ENCODE peak calls at places on chromosomes 12 and 14, in four cellular contexts. One of them, this sample, is unnamed.

GRCh38 chr12:48818831-48819590 is 715 bp downstream of the CACNB3 start:
- DNase-seq in prostate gland: no peak
- DNase-seq in Panc1: no peak
- DNase-seq in cardiac muscle cell: peak; percentile 49
- DNase-seq in this sample: peak; percentile 23

GRCh38 chr12:33012226-33012625 is 115.6 kb upstream of the PKP2 start:
- DNase-seq in prostate gland: no peak
- DNase-seq in Panc1: no peak
- DNase-seq in cardiac muscle cell: no peak
- DNase-seq in this sample: no peak

GRCh38 chr14:88995437-88996198 is 171.2 kb downstream of the TTC8 start:
- DNase-seq in prostate gland: no peak
- DNase-seq in Panc1: no peak
- DNase-seq in cardiac muscle cell: no peak
- DNase-seq in this sample: peak; percentile 89

GRCh38 chr12:124694846-124695497 is 127.6 kb upstream of the NCOR2 start:
- DNase-seq in prostate gland: peak; percentile 62
- DNase-seq in Panc1: no peak
- DNase-seq in cardiac muscle cell: no peak
- DNase-seq in this sample: peak; percentile 75

GRCh38 chr12:115712676-115713075 is 564.8 kb downstream of the MED13L start:
- DNase-seq in prostate gland: no peak
- DNase-seq in Panc1: no peak
- DNase-seq in cardiac muscle cell: no peak
- DNase-seq in this sample: no peak

GRCh38 chr12:45613306-45613705 is 116.2 kb upstream of the ARID2 start:
- DNase-seq in prostate gland: no peak
- DNase-seq in Panc1: no peak
- DNase-seq in cardiac muscle cell: no peak
- DNase-seq in this sample: peak; percentile 51

GRCh38 chr14:68297871-68298468 is 478.4 kb downstream of the RAD51B start:
- DNase-seq in prostate gland: no peak
- DNase-seq in Panc1: no peak
- DNase-seq in cardiac muscle cell: no peak
- DNase-seq in this sample: peak; percentile 74

GRCh38 chr14:24051789-24052655 is at the start of gene CARMIL3:
- DNase-seq in prostate gland: peak; percentile 57
- DNase-seq in Panc1: no peak
- DNase-seq in cardiac muscle cell: peak; percentile 84
- DNase-seq in this sample: peak; percentile 28

GRCh38 chr12:256958-257357 is 5.7 kb downstream of the SLC6A13 start:
- DNase-seq in prostate gland: no peak
- DNase-seq in Panc1: no peak
- DNase-seq in cardiac muscle cell: no peak
- DNase-seq in this sample: no peak

GRCh38 chr14:102819790-102820330 is 42.6 kb downstream of the TRAF3 start:
- DNase-seq in prostate gland: no peak
- DNase-seq in Panc1: no peak
- DNase-seq in cardiac muscle cell: no peak
- DNase-seq in this sample: no peak

GRCh38 chr12:45543887-45544286 is 185.6 kb upstream of the ARID2 start:
- DNase-seq in prostate gland: peak; percentile 35
- DNase-seq in Panc1: peak; percentile 73
- DNase-seq in cardiac muscle cell: peak; percentile 79
- DNase-seq in this sample: peak; percentile 86

GRCh38 chr12:124698211-124698997 is 131.0 kb upstream of the NCOR2 start:
- DNase-seq in prostate gland: no peak
- DNase-seq in Panc1: no peak
- DNase-seq in cardiac muscle cell: no peak
- DNase-seq in this sample: peak; percentile 39

GRCh38 chr12:48917857-48918537 is 7.3 kb downstream of the FKBP11 start:
- DNase-seq in prostate gland: no peak
- DNase-seq in Panc1: no peak
- DNase-seq in cardiac muscle cell: no peak
- DNase-seq in this sample: peak; percentile 24

GRCh38 chr14:101037021-101037817 is 133.7 kb upstream of the RTL1 start:
- DNase-seq in prostate gland: no peak
- DNase-seq in Panc1: no peak
- DNase-seq in cardiac muscle cell: no peak
- DNase-seq in this sample: no peak

GRCh38 chr12:108315486-108316105 is 23.5 kb downstream of the CMKLR1 start:
- DNase-seq in prostate gland: no peak
- DNase-seq in Panc1: no peak
- DNase-seq in cardiac muscle cell: no peak
- DNase-seq in this sample: no peak

GRCh38 chr12:68904351-68904982 is 28.5 kb downstream of the CPM start:
- DNase-seq in prostate gland: no peak
- DNase-seq in Panc1: no peak
- DNase-seq in cardiac muscle cell: no peak
- DNase-seq in this sample: no peak

GRCh38 chr12:95182868-95183415 is 34.3 kb downstream of the FGD6 start:
- DNase-seq in prostate gland: no peak
- DNase-seq in Panc1: no peak
- DNase-seq in cardiac muscle cell: no peak
- DNase-seq in this sample: peak; percentile 43

GRCh38 chr12:18643673-18644072 is 94.1 kb downstream of the PLCZ1 start:
- DNase-seq in prostate gland: no peak
- DNase-seq in Panc1: no peak
- DNase-seq in cardiac muscle cell: no peak
- DNase-seq in this sample: peak; percentile 74

GRCh38 chr12:114241973-114242434 is 163.9 kb downstream of the TBX5 start:
- DNase-seq in prostate gland: no peak
- DNase-seq in Panc1: no peak
- DNase-seq in cardiac muscle cell: no peak
- DNase-seq in this sample: no peak

GRCh38 chr14:105388110-105388951 is 10.0 kb upstream of the TEX22 start:
- DNase-seq in prostate gland: no peak
- DNase-seq in Panc1: no peak
- DNase-seq in cardiac muscle cell: no peak
- DNase-seq in this sample: no peak

GRCh38 chr14:70032447-70032846 is 153.2 kb downstream of the SMOC1 start:
- DNase-seq in prostate gland: no peak
- DNase-seq in Panc1: no peak
- DNase-seq in cardiac muscle cell: no peak
- DNase-seq in this sample: no peak

GRCh38 chr12:10067259-10067658 is 31.5 kb downstream of the CLEC1A start:
- DNase-seq in prostate gland: no peak
- DNase-seq in Panc1: no peak
- DNase-seq in cardiac muscle cell: no peak
- DNase-seq in this sample: no peak

GRCh38 chr12:47903927-47904646 is 707 bp downstream of the VDR start:
- DNase-seq in prostate gland: peak; percentile 13
- DNase-seq in Panc1: no peak
- DNase-seq in cardiac muscle cell: no peak
- DNase-seq in this sample: peak; percentile 83

GRCh38 chr12:91180577-91180976 is 2.0 kb downstream of the DCN start:
- DNase-seq in prostate gland: no peak
- DNase-seq in Panc1: no peak
- DNase-seq in cardiac muscle cell: no peak
- DNase-seq in this sample: peak; percentile 89

GRCh38 chr12:5505751-5506150 is 73.8 kb downstream of the NTF3 start:
- DNase-seq in prostate gland: no peak
- DNase-seq in Panc1: no peak
- DNase-seq in cardiac muscle cell: no peak
- DNase-seq in this sample: no peak

GRCh38 chr12:51521554-51522276 is 69.3 kb upstream of the SCN8A start:
- DNase-seq in prostate gland: no peak
- DNase-seq in Panc1: no peak
- DNase-seq in cardiac muscle cell: no peak
- DNase-seq in this sample: peak; percentile 5
- TF ChIP-seq CTCF in prostate gland: no peak
- TF ChIP-seq CTCF in Panc1: peak; percentile 43
- TF ChIP-seq CTCF in cardiac muscle cell: no peak
- TF ChIP-seq CTCF in this sample: peak; percentile 18

DNA sequence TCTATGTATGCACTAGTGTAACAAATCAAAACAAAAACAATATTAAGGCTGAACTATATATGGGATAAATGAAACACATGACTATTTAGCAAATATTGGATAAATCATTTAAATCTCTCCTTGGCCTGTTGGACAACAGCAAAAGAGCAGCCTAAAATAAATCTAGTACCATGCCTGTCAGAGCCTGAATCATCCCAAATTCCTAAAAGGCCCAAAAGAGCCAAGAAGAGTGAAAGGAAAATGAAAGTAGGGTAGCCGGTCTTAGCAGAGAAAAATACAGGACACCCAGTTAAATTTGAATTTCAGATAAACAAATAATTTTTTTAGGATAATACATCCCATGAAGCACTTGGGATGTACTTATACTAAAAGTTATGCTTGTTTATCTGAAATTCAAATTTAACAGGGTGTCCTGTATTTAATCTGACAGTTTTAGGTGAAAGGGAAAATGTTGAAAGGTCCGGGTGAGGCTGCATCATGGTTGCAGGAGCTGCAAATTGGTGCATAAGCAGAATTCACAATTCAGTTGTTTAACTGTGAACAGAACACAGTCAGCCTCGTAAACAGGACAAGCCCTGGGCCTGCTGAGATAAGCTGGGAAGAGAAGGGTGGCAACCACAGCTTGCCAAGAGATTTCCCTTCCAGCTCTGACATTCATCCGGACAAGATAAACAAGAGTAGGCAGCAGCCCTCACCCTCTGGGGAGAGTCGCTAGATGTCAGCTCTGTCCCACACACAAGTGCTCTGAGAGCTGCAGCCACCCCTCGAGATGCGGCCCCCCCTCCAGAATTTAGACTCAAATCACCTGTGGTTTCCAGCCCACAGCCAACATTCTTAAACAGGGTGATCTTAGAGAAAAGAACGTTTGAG is 30.3 kb downstream of the DMAC2L start:
- DNase-seq in prostate gland: peak; percentile 80
- DNase-seq in Panc1: no peak
- DNase-seq in cardiac muscle cell: peak; percentile 43
- DNase-seq in this sample: peak; percentile 97
- H3K4me3 ChIP-seq in prostate gland: no peak overlapping the region
- H3K4me3 ChIP-seq in Panc1: no peak overlapping the region
- H3K4me3 ChIP-seq in cardiac muscle cell: no peak overlapping the region
- H3K4me3 ChIP-seq in this sample: peak overlapping the region; percentile 29

GRCh38 chr12:28998662-28999120 is 150.4 kb upstream of the FAR2 start:
- DNase-seq in prostate gland: no peak
- DNase-seq in Panc1: peak; percentile 4
- DNase-seq in cardiac muscle cell: peak; percentile 2
- DNase-seq in this sample: peak; percentile 45
- TF ChIP-seq CTCF in prostate gland: no peak
- TF ChIP-seq CTCF in Panc1: peak; percentile 72
- TF ChIP-seq CTCF in cardiac muscle cell: peak; percentile 53
- TF ChIP-seq CTCF in this sample: peak; percentile 51

GRCh38 chr12:57476993-57477709 is 2.5 kb downstream of the ARHGAP9 start:
- DNase-seq in prostate gland: no peak
- DNase-seq in Panc1: no peak
- DNase-seq in cardiac muscle cell: no peak
- DNase-seq in this sample: no peak

GRCh38 chr12:57479043-57479375 is 657 bp downstream of the ARHGAP9 start:
- DNase-seq in prostate gland: no peak
- DNase-seq in Panc1: no peak
- DNase-seq in cardiac muscle cell: no peak
- DNase-seq in this sample: no peak

GRCh38 chr12:57481671-57482070 is 2.0 kb upstream of the ARHGAP9 start:
- DNase-seq in prostate gland: no peak
- DNase-seq in Panc1: no peak
- DNase-seq in cardiac muscle cell: no peak
- DNase-seq in this sample: no peak

GRCh38 chr12:57477710-57478681 is 1.7 kb downstream of the ARHGAP9 start:
- DNase-seq in prostate gland: no peak
- DNase-seq in Panc1: no peak
- DNase-seq in cardiac muscle cell: no peak
- DNase-seq in this sample: peak; percentile 55

DNA sequence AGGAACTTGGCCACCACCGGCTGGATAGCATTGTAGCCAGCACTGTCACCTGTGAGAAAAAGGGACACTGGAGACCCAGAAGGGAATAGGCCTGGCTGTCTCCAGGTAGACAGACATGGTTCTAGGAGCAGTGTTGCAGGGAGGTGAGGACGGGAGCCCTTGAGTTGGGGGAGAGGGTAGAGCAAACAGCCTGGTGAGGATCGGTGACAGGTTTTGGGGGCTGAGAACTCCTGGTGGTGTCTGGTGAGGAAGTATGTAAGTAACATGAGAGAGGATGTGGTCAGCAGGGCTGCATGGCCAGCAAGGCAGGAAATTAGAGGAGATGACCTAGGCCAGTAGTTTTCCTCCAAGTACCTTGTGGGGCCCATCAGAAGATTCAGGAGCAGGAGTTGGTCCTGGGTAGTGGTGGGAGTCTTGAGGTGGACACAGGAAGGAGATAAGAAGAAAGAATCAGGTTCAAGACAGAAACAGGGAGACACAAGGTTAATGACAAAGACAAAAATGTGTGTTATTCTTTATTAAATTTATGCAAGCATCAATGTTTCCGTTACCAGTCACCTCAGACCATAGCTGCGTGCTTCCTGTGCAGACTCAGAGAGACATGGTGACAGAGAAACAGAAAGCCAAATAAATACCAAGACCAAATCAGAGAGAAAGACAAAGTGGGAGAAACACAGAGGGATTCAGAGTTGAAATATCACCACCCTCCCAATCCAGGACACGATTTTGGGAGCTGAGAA is at the start of gene ARHGAP9:
- DNase-seq in prostate gland: no peak
- DNase-seq in Panc1: no peak
- DNase-seq in cardiac muscle cell: no peak
- DNase-seq in this sample: no peak
- H3K4me3 ChIP-seq in prostate gland: no peak within 1 kb of the TSS
- H3K4me3 ChIP-seq in Panc1: no peak within 1 kb of the TSS
- H3K4me3 ChIP-seq in cardiac muscle cell: no peak within 1 kb of the TSS
- H3K4me3 ChIP-seq in this sample: no peak within 1 kb of the TSS

DNA sequence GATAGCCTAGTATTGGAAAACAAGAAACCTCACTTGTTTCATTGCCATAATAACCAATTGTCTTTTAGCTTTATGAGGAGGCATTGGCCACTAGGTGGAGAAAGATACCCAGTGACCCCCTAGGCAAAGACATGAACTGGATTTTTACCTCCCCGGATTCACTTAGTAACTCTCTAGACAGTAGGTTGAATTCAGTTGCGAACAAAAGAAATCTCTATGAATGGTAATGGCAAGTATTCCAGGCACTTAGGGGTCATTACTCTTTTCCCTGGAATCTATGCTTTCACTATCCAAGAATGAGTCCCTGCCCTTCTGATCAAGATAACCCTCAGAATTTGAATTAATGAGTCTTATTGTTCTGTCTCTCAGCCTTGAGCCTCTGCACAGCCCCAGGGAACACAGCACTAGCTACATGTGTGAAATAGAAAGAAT is 29.5 kb upstream of the RHOJ start:
- DNase-seq in prostate gland: peak; percentile 26
- DNase-seq in Panc1: no peak
- DNase-seq in cardiac muscle cell: peak; percentile 58
- DNase-seq in this sample: peak; percentile 21
- TF ChIP-seq CTCF in prostate gland: peak; percentile 59
- TF ChIP-seq CTCF in Panc1: peak; percentile 45
- TF ChIP-seq CTCF in cardiac muscle cell: peak; percentile 77
- TF ChIP-seq CTCF in this sample: peak; percentile 51

This sample was measured in fibroblast of villous mesenchyme.